ENCODE peak calls at places on chromosomes 3 and 15, in six cellular contexts. N is breast epithelium, Y is thyroid gland, S is uterus, D is foreskin keratinocyte, A is OCI-LY7. H is an unnamed sample. For H3K4me1, the result is how much of the 10 kb centered on the place peaks cover.

GRCh38 chr3:57544181-57545125 is at the start of gene DNAH12:
- DNase-seq in N (peak), Y (peak), S (no peak), D (peak), A (peak), H (no peak)

GRCh38 chr15:58909616-58910015 is 23.9 kb downstream of the SLTM start:
- DNase-seq in N (no peak), Y (no peak), S (no peak), D (no peak), A (no peak), H (no peak)

GRCh38 chr3:121488628-121489027 is 57.2 kb downstream of the POLQ start:
- DNase-seq in N (no peak), Y (no peak), S (no peak), D (peak), A (no peak), H (no peak)

GRCh38 chr3:22228705-22229104 is 477.7 kb upstream of the ZNF385D start:
- DNase-seq in N (no peak), Y (no peak), S (no peak), D (no peak), A (no peak), H (no peak)

GRCh38 chr3:194983121-194983520 is 287.8 kb downstream of the XXYLT1 start:
- DNase-seq in N (no peak), Y (no peak), S (no peak), D (no peak), A (no peak), H (no peak)

GRCh38 chr3:140432176-140432753 is 245.6 kb upstream of the TRIM42 start:
- DNase-seq in N (no peak), Y (peak), S (no peak), D (no peak), A (no peak), H (no peak)

GRCh38 chr3:136135039-136135802 is 60.9 kb downstream of the MSL2 start:
- DNase-seq in N (no peak), Y (no peak), S (no peak), D (no peak), A (no peak), H (no peak)

GRCh38 chr3:29280675-29281264 is at the start of gene RBMS3:
- DNase-seq in N (peak), Y (peak), S (peak), D (peak), A (peak), H (peak)

GRCh38 chr3:125148836-125149235 is 63.7 kb downstream of the SLC12A8 start:
- DNase-seq in N (no peak), Y (peak), S (no peak), D (peak), A (no peak), H (no peak)

GRCh38 chr3:53130179-53131135 is at the start of gene RFT1:
- DNase-seq in N (peak), Y (peak), S (peak), D (peak), A (peak), H (peak)

GRCh38 chr3:170762081-170762480 is 107.9 kb downstream of the RPL22L1 start:
- DNase-seq in N (no peak), Y (no peak), S (no peak), D (no peak), A (no peak), H (no peak)

GRCh38 chr3:1275495-1275894 is 182.7 kb downstream of the CNTN6 start:
- DNase-seq in N (no peak), Y (no peak), S (no peak), D (peak), A (peak), H (peak)

GRCh38 chr3:77324115-77324514 is 284.2 kb downstream of the ROBO2 start:
- DNase-seq in N (no peak), Y (no peak), S (no peak), D (no peak), A (no peak), H (no peak)

GRCh38 chr3:81602781-81603180 is 158.7 kb downstream of the GBE1 start:
- DNase-seq in N (no peak), Y (no peak), S (no peak), D (no peak), A (no peak), H (no peak)

GRCh38 chr15:72554471-72555425 is 80.6 kb downstream of the ARIH1 start:
- DNase-seq in N (no peak), Y (no peak), S (no peak), D (peak), A (no peak), H (no peak)

GRCh38 chr3:56469141-56469540 is 874 bp upstream of the ERC2 start:
- DNase-seq in N (no peak), Y (no peak), S (no peak), D (no peak), A (no peak), H (no peak)

GRCh38 chr3:71064288-71064975 is 519.1 kb downstream of the FOXP1 start:
- DNase-seq in N (no peak), Y (peak), S (peak), D (peak), A (peak), H (no peak)

GRCh38 chr3:137409584-137409983 is 354.5 kb upstream of the SOX14 start:
- DNase-seq in N (no peak), Y (no peak), S (no peak), D (no peak), A (no peak), H (no peak)

GRCh38 chr3:71163216-71163918 is 420.2 kb downstream of the FOXP1 start:
- DNase-seq in N (no peak), Y (no peak), S (no peak), D (no peak), A (no peak), H (no peak)

GRCh38 chr3:134430174-134430573 is 55.6 kb downstream of the ANAPC13 start:
- DNase-seq in N (no peak), Y (no peak), S (no peak), D (no peak), A (no peak), H (no peak)

GRCh38 chr3:55858727-55859126 is 371.6 kb upstream of the WNT5A start:
- DNase-seq in N (no peak), Y (no peak), S (no peak), D (no peak), A (no peak), H (no peak)

GRCh38 chr15:91456251-91456718 is 356.2 kb downstream of the SV2B start:
- DNase-seq in N (no peak), Y (no peak), S (no peak), D (peak), A (no peak), H (no peak)
- H3K4me1 ChIP-seq in N (under half), Y (under half), S (under half), D (under half), A (under half), H (under half)

DNA sequence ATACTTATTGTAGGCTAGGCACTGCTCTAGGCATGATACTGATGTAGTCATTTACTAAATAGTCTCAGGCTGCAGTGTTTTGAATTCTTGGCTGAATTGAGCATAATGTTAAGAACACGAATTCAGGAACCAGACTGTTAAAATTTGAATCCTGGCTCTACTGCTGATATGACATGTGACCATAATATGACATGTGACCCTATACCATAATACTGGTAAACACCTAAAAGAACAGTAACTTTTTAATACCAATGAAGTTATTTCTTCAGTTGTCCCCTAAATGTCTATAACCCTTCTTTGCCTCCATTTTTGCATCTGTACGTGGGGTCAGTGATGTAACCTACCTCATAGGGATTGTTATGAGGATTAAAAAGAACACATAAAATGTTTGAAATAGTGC is 18.1 kb downstream of the TBC1D23 start:
- DNase-seq in N (no peak), Y (no peak), S (no peak), D (no peak), A (no peak), H (no peak)
- H3K27ac ChIP-seq in N (no peak), Y (no peak), S (no peak), D (no peak), A (no peak), H (no peak)

DNA sequence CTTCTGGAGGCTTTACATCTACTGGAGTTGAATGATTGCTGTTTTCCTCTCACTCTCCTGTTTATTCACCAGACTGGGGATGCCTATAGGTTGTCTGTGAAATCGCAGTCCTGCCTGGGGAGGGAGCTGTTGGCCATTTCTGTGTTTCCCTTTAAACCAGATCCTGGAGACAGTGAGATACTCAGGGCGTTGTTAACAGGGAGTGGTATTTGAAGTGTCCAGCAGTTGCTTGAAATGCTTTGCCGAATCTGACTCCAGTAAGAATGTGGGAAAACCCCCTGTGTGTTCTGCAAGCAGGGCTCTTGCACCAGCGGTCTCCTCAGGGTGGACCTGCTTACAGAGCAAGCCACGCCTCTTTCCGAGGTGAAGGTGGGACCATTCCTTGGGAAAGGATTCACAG is 4.3 kb upstream of the LRRK1 start:
- DNase-seq in N (no peak), Y (peak), S (no peak), D (no peak), A (no peak), H (no peak)
- TF ChIP-seq CTCF in N (no peak), Y (peak), S (no peak), D (peak), A (peak), H (no peak)

GRCh38 chr15:49494842-49495241 is 71.8 kb downstream of the FGF7 start:
- DNase-seq in N (no peak), Y (no peak), S (no peak), D (peak), A (no peak), H (no peak)
- H3K4me1 ChIP-seq in N (under half), Y (under half), S (under half), D (under half), A (under half), H (under half)

GRCh38 chr15:40331026-40331425 is 7.5 kb downstream of the INAFM2 start:
- DNase-seq in N (no peak), Y (peak), S (no peak), D (no peak), A (no peak), H (no peak)

GRCh38 chr15:40331637-40332036 is 8.1 kb downstream of the INAFM2 start:
- DNase-seq in N (no peak), Y (no peak), S (no peak), D (no peak), A (no peak), H (no peak)

GRCh38 chr15:40333922-40334492 is 6.7 kb downstream of the CCDC9B start:
- DNase-seq in N (no peak), Y (peak), S (peak), D (no peak), A (peak), H (peak)

GRCh38 chr15:40330368-40330836 is 6.9 kb downstream of the INAFM2 start:
- DNase-seq in N (no peak), Y (peak), S (peak), D (no peak), A (no peak), H (no peak)

GRCh38 chr15:40332138-40332781 is 8.5 kb downstream of the CCDC9B start:
- DNase-seq in N (no peak), Y (no peak), S (no peak), D (no peak), A (no peak), H (no peak)
- H3K27ac ChIP-seq in N (peak), Y (peak), S (peak), D (no peak), A (no peak), H (no peak)

GRCh38 chr3:9214599-9214998 is 34.8 kb downstream of the SRGAP3 start:
- DNase-seq in N (no peak), Y (no peak), S (no peak), D (peak), A (no peak), H (no peak)

GRCh38 chr3:9209777-9210176 is 39.7 kb downstream of the SRGAP3 start:
- DNase-seq in N (no peak), Y (no peak), S (no peak), D (no peak), A (no peak), H (no peak)

GRCh38 chr3:9211155-9211950 is 38.1 kb downstream of the SRGAP3 start:
- DNase-seq in N (no peak), Y (no peak), S (no peak), D (peak), A (no peak), H (no peak)

GRCh38 chr3:9214185-9214584 is 35.3 kb downstream of the SRGAP3 start:
- DNase-seq in N (no peak), Y (no peak), S (no peak), D (no peak), A (no peak), H (no peak)

DNA sequence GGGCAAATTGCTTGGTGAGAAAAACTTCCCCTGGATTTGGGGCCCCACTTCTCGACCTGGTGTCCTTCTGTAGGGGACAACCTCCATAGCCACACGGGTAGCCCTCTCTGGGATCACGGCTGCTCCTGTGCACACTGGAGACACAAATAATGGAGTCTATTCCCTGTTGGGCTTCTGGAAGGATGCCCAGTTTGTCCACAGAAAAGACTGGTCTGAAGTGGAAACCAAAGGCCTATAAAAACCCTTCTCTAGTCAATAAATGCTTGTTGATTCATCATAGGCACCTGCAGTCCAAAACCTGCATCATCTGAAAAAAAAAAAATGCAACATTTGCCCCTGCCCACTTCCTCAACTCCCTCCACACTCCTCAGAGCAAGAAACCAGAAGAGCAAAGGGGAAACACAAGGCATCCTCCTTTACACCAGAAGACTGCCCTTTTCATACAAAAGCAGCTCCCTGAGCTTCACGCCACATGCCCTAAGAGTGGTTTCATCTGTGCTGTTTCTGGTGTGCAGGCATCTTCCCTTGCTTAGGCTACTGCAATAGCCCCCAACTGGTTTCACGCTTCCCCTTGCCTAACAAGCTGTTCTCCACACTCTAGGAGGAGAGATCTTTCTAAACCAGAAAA is 36.3 kb downstream of the SRGAP3 start:
- DNase-seq in N (no peak), Y (no peak), S (no peak), D (no peak), A (no peak), H (no peak)
- TF ChIP-seq CTCF in N (no peak), Y (no peak), S (no peak), D (no peak), A (no peak), H (no peak)

GRCh38 chr15:90560229-90560771 is 30.6 kb downstream of the CRTC3 start:
- DNase-seq in N (no peak), Y (peak), S (peak), D (peak), A (no peak), H (peak)
- H3K4me1 ChIP-seq in N (under half), Y (half or more), S (under half), D (under half), A (under half), H (under half)

DNA sequence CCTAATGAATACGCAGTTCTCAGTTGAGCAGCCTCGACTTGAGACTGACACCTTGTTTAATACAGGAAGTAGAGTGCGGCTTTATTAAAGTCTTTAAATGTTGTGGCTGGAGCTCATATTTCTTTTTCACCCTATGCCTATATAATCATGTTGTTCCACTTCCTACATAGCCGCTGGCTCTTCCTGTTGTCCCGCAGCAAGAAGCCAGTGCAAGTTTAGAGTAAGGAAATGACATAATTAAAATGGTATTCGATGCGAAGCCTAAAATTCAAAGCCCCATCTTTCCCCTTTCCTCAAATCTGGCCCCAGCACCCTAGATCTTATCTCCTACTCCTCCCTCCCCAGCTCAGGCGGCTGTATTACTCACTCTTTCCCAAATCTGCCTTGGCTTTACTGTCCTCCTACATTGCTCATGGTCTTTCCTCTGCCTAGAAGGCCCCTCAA is 7.5 kb upstream of the PHLDB2 start:
- DNase-seq in N (no peak), Y (no peak), S (peak), D (peak), A (no peak), H (no peak)
- H3K27ac ChIP-seq in N (no peak), Y (peak), S (peak), D (peak), A (no peak), H (no peak)

H was measured in tibial nerve.